ENCODE peak calls at places on chromosomes 2 and 18, in nine cellular contexts. One of them, this sample, is unnamed.

GRCh38 chr2:68434981-68435380 is 32.1 kb downstream of the FBXO48 start:
- DNase-seq in fibroblast of villous mesenchyme: no peak
- DNase-seq in HFF-Myc: no peak
- DNase-seq in lung: no peak
- DNase-seq in epithelial cell of proximal tubule: no peak
- DNase-seq in cardiac muscle cell: no peak
- DNase-seq in astrocyte of the spinal cord: no peak
- DNase-seq in astrocyte: no peak
- DNase-seq in AG04450: no peak
- DNase-seq in this sample: no peak

GRCh38 chr2:240628507-240629418 is 3.5 kb downstream of the GPR35 start:
- DNase-seq in lung: no peak
- DNase-seq in astrocyte: no peak
- DNase-seq in HFF-Myc: no peak
- DNase-seq in fibroblast of villous mesenchyme: no peak
- DNase-seq in cardiac muscle cell: no peak
- DNase-seq in astrocyte of the spinal cord: no peak
- DNase-seq in AG04450: no peak
- DNase-seq in epithelial cell of proximal tubule: no peak
- DNase-seq in this sample: no peak

GRCh38 chr2:185279999-185280398 is 458.6 kb upstream of the FSIP2 start:
- DNase-seq in lung: no peak
- DNase-seq in astrocyte: peak
- DNase-seq in epithelial cell of proximal tubule: no peak
- DNase-seq in HFF-Myc: no peak
- DNase-seq in astrocyte of the spinal cord: peak
- DNase-seq in AG04450: no peak
- DNase-seq in fibroblast of villous mesenchyme: peak
- DNase-seq in cardiac muscle cell: peak
- DNase-seq in this sample: no peak

GRCh38 chr2:72887032-72887835 is at the start of gene SPR:
- DNase-seq in AG04450: no peak
- DNase-seq in HFF-Myc: no peak
- DNase-seq in fibroblast of villous mesenchyme: peak
- DNase-seq in epithelial cell of proximal tubule: no peak
- DNase-seq in astrocyte: peak
- DNase-seq in cardiac muscle cell: peak
- DNase-seq in astrocyte of the spinal cord: peak
- DNase-seq in lung: peak
- DNase-seq in this sample: no peak

GRCh38 chr2:135819211-135819610 is 17.8 kb downstream of the LCT start:
- DNase-seq in epithelial cell of proximal tubule: no peak
- DNase-seq in cardiac muscle cell: peak
- DNase-seq in HFF-Myc: no peak
- DNase-seq in fibroblast of villous mesenchyme: peak
- DNase-seq in lung: no peak
- DNase-seq in astrocyte: peak
- DNase-seq in AG04450: no peak
- DNase-seq in astrocyte of the spinal cord: peak
- DNase-seq in this sample: no peak

GRCh38 chr2:133586978-133587377 is 18.7 kb upstream of the NCKAP5 start:
- DNase-seq in HFF-Myc: no peak
- DNase-seq in cardiac muscle cell: no peak
- DNase-seq in astrocyte of the spinal cord: no peak
- DNase-seq in epithelial cell of proximal tubule: no peak
- DNase-seq in AG04450: no peak
- DNase-seq in fibroblast of villous mesenchyme: no peak
- DNase-seq in lung: no peak
- DNase-seq in astrocyte: peak
- DNase-seq in this sample: no peak

GRCh38 chr2:173874003-173874898 is 90.9 kb downstream of the SP3 start:
- DNase-seq in fibroblast of villous mesenchyme: no peak
- DNase-seq in astrocyte of the spinal cord: no peak
- DNase-seq in lung: no peak
- DNase-seq in astrocyte: no peak
- DNase-seq in cardiac muscle cell: no peak
- DNase-seq in AG04450: no peak
- DNase-seq in HFF-Myc: no peak
- DNase-seq in epithelial cell of proximal tubule: peak
- DNase-seq in this sample: no peak

GRCh38 chr2:217597140-217597539 is 405.7 kb downstream of the TNS1 start:
- DNase-seq in cardiac muscle cell: no peak
- DNase-seq in HFF-Myc: no peak
- DNase-seq in AG04450: no peak
- DNase-seq in astrocyte of the spinal cord: no peak
- DNase-seq in astrocyte: no peak
- DNase-seq in epithelial cell of proximal tubule: no peak
- DNase-seq in fibroblast of villous mesenchyme: no peak
- DNase-seq in lung: no peak
- DNase-seq in this sample: no peak

GRCh38 chr2:73103018-73103542 is 9.7 kb downstream of the RAB11FIP5 start:
- DNase-seq in astrocyte of the spinal cord: no peak
- DNase-seq in fibroblast of villous mesenchyme: no peak
- DNase-seq in epithelial cell of proximal tubule: no peak
- DNase-seq in astrocyte: no peak
- DNase-seq in lung: no peak
- DNase-seq in AG04450: no peak
- DNase-seq in cardiac muscle cell: no peak
- DNase-seq in HFF-Myc: no peak
- DNase-seq in this sample: no peak

GRCh38 chr18:57834616-57835015 is 31.5 kb upstream of the ATP8B1 start:
- DNase-seq in AG04450: no peak
- DNase-seq in astrocyte of the spinal cord: no peak
- DNase-seq in cardiac muscle cell: no peak
- DNase-seq in lung: no peak
- DNase-seq in epithelial cell of proximal tubule: no peak
- DNase-seq in HFF-Myc: no peak
- DNase-seq in fibroblast of villous mesenchyme: no peak
- DNase-seq in astrocyte: no peak
- DNase-seq in this sample: no peak

GRCh38 chr2:84938194-84938879 is 32.6 kb upstream of the KCMF1 start:
- DNase-seq in HFF-Myc: no peak
- DNase-seq in fibroblast of villous mesenchyme: no peak
- DNase-seq in lung: no peak
- DNase-seq in epithelial cell of proximal tubule: no peak
- DNase-seq in astrocyte: peak
- DNase-seq in astrocyte of the spinal cord: no peak
- DNase-seq in cardiac muscle cell: no peak
- DNase-seq in AG04450: no peak
- DNase-seq in this sample: no peak

GRCh38 chr18:12053312-12053711 is 40.3 kb upstream of the ANKRD62 start:
- DNase-seq in HFF-Myc: no peak
- DNase-seq in astrocyte of the spinal cord: no peak
- DNase-seq in astrocyte: no peak
- DNase-seq in epithelial cell of proximal tubule: no peak
- DNase-seq in AG04450: no peak
- DNase-seq in cardiac muscle cell: no peak
- DNase-seq in fibroblast of villous mesenchyme: no peak
- DNase-seq in lung: no peak
- DNase-seq in this sample: no peak

GRCh38 chr2:120878970-120879369 is 143.3 kb downstream of the GLI2 start:
- DNase-seq in cardiac muscle cell: peak
- DNase-seq in lung: no peak
- DNase-seq in fibroblast of villous mesenchyme: peak
- DNase-seq in AG04450: no peak
- DNase-seq in astrocyte: no peak
- DNase-seq in HFF-Myc: no peak
- DNase-seq in epithelial cell of proximal tubule: no peak
- DNase-seq in astrocyte of the spinal cord: no peak
- DNase-seq in this sample: no peak

DNA sequence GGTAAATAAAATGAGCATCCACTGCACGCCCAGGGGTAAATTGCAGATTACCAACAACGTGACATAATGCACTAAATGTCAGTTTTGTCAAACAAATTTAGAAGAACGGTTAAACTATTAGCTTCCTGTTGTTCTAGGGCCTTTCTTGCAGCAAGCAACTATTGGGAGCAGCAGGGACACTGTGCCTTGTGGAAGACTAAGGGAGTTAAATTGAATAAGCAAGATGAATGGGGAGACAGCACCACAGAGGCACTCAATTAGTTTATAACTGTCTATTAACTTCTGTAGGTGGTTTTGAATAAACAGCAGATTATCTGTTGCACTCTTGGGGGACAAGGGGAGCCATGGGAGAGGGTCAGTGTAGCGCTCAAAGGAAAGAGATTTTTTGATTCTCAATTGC is 391.0 kb upstream of the RAB12 start:
- DNase-seq in lung: no peak
- DNase-seq in fibroblast of villous mesenchyme: no peak
- DNase-seq in HFF-Myc: no peak
- DNase-seq in cardiac muscle cell: no peak
- DNase-seq in epithelial cell of proximal tubule: no peak
- DNase-seq in AG04450: no peak
- DNase-seq in astrocyte: no peak
- DNase-seq in astrocyte of the spinal cord: no peak
- DNase-seq in this sample: no peak
- H3K4me3 ChIP-seq in lung: no peak
- H3K4me3 ChIP-seq in fibroblast of villous mesenchyme: no peak
- H3K4me3 ChIP-seq in HFF-Myc: no peak
- H3K4me3 ChIP-seq in cardiac muscle cell: no peak
- H3K4me3 ChIP-seq in epithelial cell of proximal tubule: no peak
- H3K4me3 ChIP-seq in AG04450: no peak
- H3K4me3 ChIP-seq in astrocyte: no peak
- H3K4me3 ChIP-seq in astrocyte of the spinal cord: no peak
- H3K4me3 ChIP-seq in this sample: no peak

DNA sequence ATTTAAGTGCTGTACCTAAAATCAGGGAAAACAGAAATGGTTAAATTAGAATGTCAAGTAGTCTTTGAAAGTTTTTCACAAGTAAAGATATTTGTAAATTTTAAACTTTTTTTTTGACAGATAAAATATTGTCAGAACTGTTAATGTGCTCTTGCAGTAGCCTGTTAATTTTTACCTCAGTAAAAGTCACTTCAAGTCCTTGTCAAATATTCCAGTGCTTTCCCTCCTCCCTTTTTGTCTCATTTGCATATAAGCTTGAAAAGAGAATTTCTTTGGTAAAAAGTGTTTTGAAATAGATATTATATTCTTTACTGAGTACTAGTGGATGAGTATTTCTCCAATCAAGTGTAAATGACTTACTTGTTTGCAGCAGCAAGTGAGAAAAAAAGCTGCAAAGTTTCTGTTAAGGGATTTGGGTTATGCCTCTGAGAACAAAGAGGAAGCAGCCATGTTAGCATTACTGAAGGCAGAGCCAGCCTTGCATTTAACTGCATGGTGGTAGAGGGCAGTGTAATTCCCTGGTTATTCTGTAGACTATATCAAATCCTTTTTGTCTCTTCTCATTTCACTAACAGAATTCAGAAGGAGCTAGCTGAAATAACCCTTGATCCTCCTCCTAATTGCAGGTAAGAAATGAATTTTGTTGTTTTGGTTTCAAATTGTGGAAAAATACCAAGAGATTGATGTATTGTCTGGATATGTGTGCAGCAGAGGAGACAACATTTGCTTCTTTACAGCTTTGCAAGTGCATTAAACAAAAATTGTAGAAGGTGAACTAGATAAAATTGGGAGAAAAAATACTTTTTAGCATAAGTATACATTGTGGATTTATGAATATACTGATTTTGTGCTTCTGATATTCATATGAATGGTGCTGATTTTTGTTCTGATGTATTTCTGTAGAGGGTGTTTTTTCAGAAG is 3.3 kb downstream of the UBE2E3 start:
- DNase-seq in astrocyte: peak
- DNase-seq in AG04450: no peak
- DNase-seq in astrocyte of the spinal cord: peak
- DNase-seq in fibroblast of villous mesenchyme: peak
- DNase-seq in epithelial cell of proximal tubule: peak
- DNase-seq in HFF-Myc: peak
- DNase-seq in cardiac muscle cell: peak
- DNase-seq in lung: no peak
- DNase-seq in this sample: no peak
- TF ChIP-seq CTCF in astrocyte: peak
- TF ChIP-seq CTCF in AG04450: peak
- TF ChIP-seq CTCF in astrocyte of the spinal cord: peak
- TF ChIP-seq CTCF in fibroblast of villous mesenchyme: peak
- TF ChIP-seq CTCF in epithelial cell of proximal tubule: peak
- TF ChIP-seq CTCF in HFF-Myc: peak
- TF ChIP-seq CTCF in cardiac muscle cell: peak
- TF ChIP-seq CTCF in lung: no peak
- TF ChIP-seq CTCF in this sample: peak

GRCh38 chr2:54572262-54572635 is 116.1 kb downstream of the SPTBN1 start:
- DNase-seq in astrocyte of the spinal cord: peak
- DNase-seq in astrocyte: peak
- DNase-seq in AG04450: no peak
- DNase-seq in fibroblast of villous mesenchyme: peak
- DNase-seq in lung: no peak
- DNase-seq in cardiac muscle cell: peak
- DNase-seq in HFF-Myc: no peak
- DNase-seq in epithelial cell of proximal tubule: no peak
- DNase-seq in this sample: peak

GRCh38 chr2:54573532-54573915 is 117.4 kb downstream of the SPTBN1 start:
- DNase-seq in astrocyte: no peak
- DNase-seq in cardiac muscle cell: no peak
- DNase-seq in astrocyte of the spinal cord: no peak
- DNase-seq in fibroblast of villous mesenchyme: no peak
- DNase-seq in HFF-Myc: no peak
- DNase-seq in AG04450: no peak
- DNase-seq in epithelial cell of proximal tubule: no peak
- DNase-seq in lung: no peak
- DNase-seq in this sample: no peak

GRCh38 chr2:54570925-54571694 is 115.0 kb downstream of the SPTBN1 start:
- DNase-seq in AG04450: peak
- DNase-seq in epithelial cell of proximal tubule: no peak
- DNase-seq in lung: peak
- DNase-seq in astrocyte: peak
- DNase-seq in cardiac muscle cell: peak
- DNase-seq in fibroblast of villous mesenchyme: peak
- DNase-seq in HFF-Myc: no peak
- DNase-seq in astrocyte of the spinal cord: peak
- DNase-seq in this sample: no peak

GRCh38 chr2:54574107-54574859 is 118.2 kb downstream of the SPTBN1 start:
- DNase-seq in AG04450: no peak
- DNase-seq in astrocyte of the spinal cord: no peak
- DNase-seq in HFF-Myc: no peak
- DNase-seq in astrocyte: peak
- DNase-seq in epithelial cell of proximal tubule: no peak
- DNase-seq in cardiac muscle cell: peak
- DNase-seq in fibroblast of villous mesenchyme: peak
- DNase-seq in lung: peak
- DNase-seq in this sample: no peak

GRCh38 chr2:54572636-54573531 is 116.8 kb downstream of the SPTBN1 start:
- DNase-seq in cardiac muscle cell: peak
- DNase-seq in lung: no peak
- DNase-seq in HFF-Myc: no peak
- DNase-seq in epithelial cell of proximal tubule: no peak
- DNase-seq in astrocyte: peak
- DNase-seq in fibroblast of villous mesenchyme: peak
- DNase-seq in astrocyte of the spinal cord: peak
- DNase-seq in AG04450: no peak
- DNase-seq in this sample: no peak
- H3K4me3 ChIP-seq in cardiac muscle cell: no peak
- H3K4me3 ChIP-seq in lung: no peak
- H3K4me3 ChIP-seq in HFF-Myc: no peak
- H3K4me3 ChIP-seq in epithelial cell of proximal tubule: no peak
- H3K4me3 ChIP-seq in astrocyte: peak
- H3K4me3 ChIP-seq in fibroblast of villous mesenchyme: peak
- H3K4me3 ChIP-seq in astrocyte of the spinal cord: no peak
- H3K4me3 ChIP-seq in AG04450: peak
- H3K4me3 ChIP-seq in this sample: no peak

DNA sequence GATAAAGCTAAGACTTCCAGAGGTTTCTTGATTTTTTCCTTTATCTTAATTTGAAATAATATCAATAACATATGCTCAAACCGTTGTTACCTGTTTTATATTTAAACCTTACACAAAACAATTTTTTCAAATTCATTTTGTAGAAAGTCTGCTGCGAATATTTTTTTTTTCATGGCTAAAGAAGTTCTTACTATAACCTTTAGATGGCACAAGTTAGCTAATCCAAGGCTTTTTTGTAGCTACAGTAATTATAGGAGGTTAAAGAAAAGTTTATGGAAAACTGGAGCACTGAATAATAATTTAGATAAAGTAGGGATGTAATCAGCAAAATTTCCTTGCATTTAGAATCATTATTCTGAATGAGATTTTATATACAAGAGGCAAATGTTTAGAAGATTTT is 78.0 kb upstream of the PNPT1 start:
- DNase-seq in cardiac muscle cell: peak
- DNase-seq in astrocyte of the spinal cord: peak
- DNase-seq in astrocyte: peak
- DNase-seq in fibroblast of villous mesenchyme: peak
- DNase-seq in lung: no peak
- DNase-seq in epithelial cell of proximal tubule: no peak
- DNase-seq in AG04450: no peak
- DNase-seq in HFF-Myc: no peak
- DNase-seq in this sample: no peak
- TF ChIP-seq CTCF in cardiac muscle cell: peak
- TF ChIP-seq CTCF in astrocyte of the spinal cord: peak
- TF ChIP-seq CTCF in astrocyte: peak
- TF ChIP-seq CTCF in fibroblast of villous mesenchyme: peak
- TF ChIP-seq CTCF in lung: no peak
- TF ChIP-seq CTCF in epithelial cell of proximal tubule: peak
- TF ChIP-seq CTCF in AG04450: peak
- TF ChIP-seq CTCF in HFF-Myc: peak
- TF ChIP-seq CTCF in this sample: peak